ENCODE peak calls at places on chromosomes 12 and 14, in ten cellular contexts. C is kidney; Y is ovary; B is CD8-positive, alpha-beta T cell; X is left ventricle myocardium inferior; K is cardiac muscle cell; P is astrocyte; S is fibroblast of lung; W is spleen; I is suprapubic skin. V is an unnamed sample.

GRCh38 chr12:53735556-53735955 is 8.3 kb upstream of the CALCOCO1 start:
- DNase-seq in C (no peak), Y (no peak), B (no peak), X (peak; percentile 44), K (no peak), P (no peak), S (no peak), W (no peak), I (no peak), V (no peak)

GRCh38 chr12:67647547-67648305 is 819 bp upstream of the DYRK2 start:
- DNase-seq in C (peak; percentile 92), Y (peak; percentile 81), B (no peak), X (peak; percentile 83), K (peak; percentile 89), P (peak; percentile 84), S (peak; percentile 84), W (peak; percentile 90), I (peak; percentile 90), V (peak; percentile 31)

GRCh38 chr14:71651228-71651627 is 281.0 kb upstream of the RGS6 start:
- DNase-seq in C (no peak), Y (no peak), B (no peak), X (no peak), K (peak; percentile 91), P (peak; percentile 94), S (peak; percentile 94), W (no peak), I (no peak), V (no peak)

GRCh38 chr12:18206198-18206597 is 55.1 kb upstream of the PIK3C2G start:
- DNase-seq in C (no peak), Y (no peak), B (no peak), X (no peak), K (no peak), P (no peak), S (no peak), W (no peak), I (no peak), V (no peak)

GRCh38 chr12:104998423-104999346 is 12.6 kb downstream of the NOPCHAP1 start:
- DNase-seq in C (peak; percentile 67), Y (no peak), B (no peak), X (no peak), K (no peak), P (no peak), S (no peak), W (no peak), I (no peak), V (no peak)

GRCh38 chr14:104639889-104640548 is 35.4 kb upstream of the TMEM179 start:
- DNase-seq in C (peak; percentile 87), Y (peak; percentile 62), B (no peak), X (peak; percentile 57), K (peak; percentile 65), P (no peak), S (peak; percentile 41), W (peak; percentile 86), I (no peak), V (peak; percentile 23)

GRCh38 chr14:97107760-97108159 is 310.6 kb downstream of the VRK1 start:
- DNase-seq in C (no peak), Y (no peak), B (no peak), X (no peak), K (no peak), P (no peak), S (no peak), W (no peak), I (no peak), V (no peak)

GRCh38 chr12:14399871-14400270 is 34.4 kb downstream of the ATF7IP start:
- DNase-seq in C (no peak), Y (no peak), B (no peak), X (no peak), K (peak; percentile 57), P (peak; percentile 82), S (peak; percentile 49), W (no peak), I (no peak), V (no peak)

GRCh38 chr14:83096092-83096491 is 1562.4 kb upstream of the SEL1L start:
- DNase-seq in C (no peak), Y (no peak), B (no peak), X (no peak), K (no peak), P (no peak), S (peak; percentile 39), W (no peak), I (no peak), V (no peak)

GRCh38 chr12:50545213-50545612 is 40.4 kb downstream of the DIP2B start:
- DNase-seq in C (no peak), Y (no peak), B (no peak), X (no peak), K (no peak), P (no peak), S (no peak), W (no peak), I (no peak), V (no peak)

GRCh38 chr12:92297932-92298681 is 152.5 kb upstream of the BTG1 start:
- DNase-seq in C (no peak), Y (no peak), B (no peak), X (no peak), K (peak; percentile 52), P (peak; percentile 94), S (peak; percentile 66), W (no peak), I (no peak), V (no peak)

GRCh38 chr12:1173806-1174617 is 183.0 kb downstream of the ERC1 start:
- DNase-seq in C (no peak), Y (no peak), B (no peak), X (no peak), K (no peak), P (no peak), S (no peak), W (no peak), I (no peak), V (no peak)

GRCh38 chr12:124428136-124428791 is 133.4 kb downstream of the RFLNA start:
- DNase-seq in C (no peak), Y (peak; percentile 70), B (no peak), X (no peak), K (peak; percentile 56), P (peak; percentile 75), S (peak; percentile 82), W (no peak), I (no peak), V (no peak)

DNA sequence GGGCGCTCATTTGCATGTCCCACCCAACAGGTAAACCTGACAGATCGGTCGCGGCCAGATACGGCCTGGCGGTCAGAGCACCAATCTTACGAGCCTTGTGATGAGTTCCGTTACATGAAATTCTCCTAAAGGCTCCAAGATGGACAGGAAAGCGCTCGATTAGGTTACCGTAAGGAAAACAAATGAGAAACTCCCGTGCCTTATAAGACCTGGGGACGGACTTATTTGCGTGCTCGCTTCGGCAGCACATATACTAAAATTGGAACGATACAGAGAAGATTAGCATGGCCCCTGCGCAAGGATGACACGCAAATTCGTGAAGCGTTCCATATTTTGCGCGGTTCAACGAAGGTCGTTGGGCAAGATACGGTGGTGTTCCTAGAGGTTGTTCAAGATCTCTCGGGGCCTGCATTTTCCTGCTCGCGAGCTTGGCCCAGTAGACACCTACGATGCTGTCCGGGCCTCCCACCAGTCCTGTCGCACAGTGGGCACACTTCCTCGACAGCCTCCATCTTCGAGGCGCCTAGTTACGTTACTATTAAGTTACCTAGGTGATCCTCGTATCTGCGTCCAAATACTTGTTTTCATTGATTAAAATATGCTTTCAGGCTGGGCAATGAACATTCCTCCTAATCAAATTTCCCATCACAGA is at the start of gene RNU6-7:
- DNase-seq in C (peak; percentile 74), Y (peak; percentile 77), B (no peak), X (peak; percentile 20), K (peak; percentile 28), P (peak; percentile 18), S (peak; percentile 64), W (peak; percentile 81), I (no peak), V (peak; percentile 45)
- H3K27ac ChIP-seq in C (peak within 1 kb of the TSS; percentile 92), Y (peak within 1 kb of the TSS; percentile 90), B (peak within 1 kb of the TSS; percentile 100), X (peak within 1 kb of the TSS; percentile 90), K (peak within 1 kb of the TSS; percentile 97), P (peak within 1 kb of the TSS; percentile 93), S (no peak within 1 kb of the TSS), W (peak within 1 kb of the TSS; percentile 97), I (peak within 1 kb of the TSS; percentile 87), V (peak within 1 kb of the TSS; percentile 68)

GRCh38 chr14:101732128-101732527 is 29.4 kb upstream of the PPP2R5C start:
- DNase-seq in C (no peak), Y (no peak), B (no peak), X (no peak), K (peak; percentile 52), P (no peak), S (no peak), W (no peak), I (peak; percentile 40), V (no peak)
- H3K27ac ChIP-seq in C (no peak overlapping the region), Y (no peak overlapping the region), B (peak overlapping the region; percentile 76), X (no peak overlapping the region), K (no peak overlapping the region), P (no peak overlapping the region), S (no peak overlapping the region), W (peak overlapping the region; percentile 55), I (peak overlapping the region; percentile 90), V (no peak overlapping the region)

GRCh38 chr12:52141875-52142274 is 49.9 kb downstream of the KRT80 start:
- DNase-seq in C (no peak), Y (no peak), B (no peak), X (no peak), K (no peak), P (no peak), S (no peak), W (no peak), I (no peak), V (no peak)
- H3K27ac ChIP-seq in C (no peak overlapping the region), Y (no peak overlapping the region), B (no peak overlapping the region), X (no peak overlapping the region), K (no peak overlapping the region), P (no peak overlapping the region), S (no peak overlapping the region), W (no peak overlapping the region), I (no peak overlapping the region), V (no peak overlapping the region)

GRCh38 chr14:77541905-77542304 is 43.3 kb upstream of the ISM2 start:
- DNase-seq in C (no peak), Y (no peak), B (no peak), X (no peak), K (no peak), P (no peak), S (no peak), W (no peak), I (no peak), V (no peak)

GRCh38 chr14:77544571-77544970 is 46.0 kb upstream of the ISM2 start:
- DNase-seq in C (no peak), Y (no peak), B (no peak), X (no peak), K (peak; percentile 34), P (no peak), S (no peak), W (no peak), I (no peak), V (no peak)

GRCh38 chr14:77543637-77544334 is 45.2 kb upstream of the ISM2 start:
- DNase-seq in C (no peak), Y (no peak), B (no peak), X (no peak), K (peak; percentile 74), P (peak; percentile 30), S (no peak), W (no peak), I (no peak), V (no peak)

GRCh38 chr14:77542349-77543239 is 44.0 kb upstream of the ISM2 start:
- DNase-seq in C (no peak), Y (no peak), B (no peak), X (no peak), K (peak; percentile 54), P (peak; percentile 21), S (peak; percentile 19), W (no peak), I (no peak), V (no peak)

GRCh38 chr14:77543240-77543551 is 44.6 kb upstream of the ISM2 start:
- DNase-seq in C (no peak), Y (no peak), B (no peak), X (no peak), K (no peak), P (no peak), S (no peak), W (no peak), I (no peak), V (no peak)
- H3K27ac ChIP-seq in C (no peak overlapping the region), Y (no peak overlapping the region), B (no peak overlapping the region), X (peak overlapping the region; percentile 62), K (peak overlapping the region; percentile 56), P (no peak overlapping the region), S (no peak overlapping the region), W (peak overlapping the region; percentile 48), I (peak overlapping the region; percentile 8), V (peak overlapping the region; percentile 80)